ENCODE peak calls at places on chromosome 4, in four cellular contexts. I is neuronal stem cell, B is suprapubic skin, H is right atrium auricular region. E is an unnamed sample. For H3K4me1, the result is how much of the 10 kb centered on the place peaks cover.

GRCh38 chr4:99536148-99536728 is 25.4 kb downstream of the C4orf17 start:
- DNase-seq in I (no peak), B (no peak), H (no peak), E (no peak)

GRCh38 chr4:158884280-158884679 is 115.5 kb downstream of the FNIP2 start:
- DNase-seq in I (no peak), B (no peak), H (no peak), E (peak)

GRCh38 chr4:80841587-80842281 is 188.8 kb upstream of the BMP3 start:
- DNase-seq in I (no peak), B (no peak), H (no peak), E (no peak)

GRCh38 chr4:135434936-135435335 is 1233.3 kb upstream of the PABPC4L start:
- DNase-seq in I (no peak), B (no peak), H (no peak), E (no peak)

GRCh38 chr4:56217383-56217890 is 169.9 kb downstream of the AASDH start:
- DNase-seq in I (no peak), B (no peak), H (no peak), E (no peak)

GRCh38 chr4:10093801-10094552 is 22.6 kb downstream of the WDR1 start:
- DNase-seq in I (no peak), B (no peak), H (no peak), E (peak)

GRCh38 chr4:148573284-148573683 is 131.1 kb upstream of the NR3C2 start:
- DNase-seq in I (no peak), B (no peak), H (no peak), E (no peak)

GRCh38 chr4:21117771-21118170 is 417.5 kb downstream of the PACRGL start:
- DNase-seq in I (no peak), B (no peak), H (no peak), E (no peak)

GRCh38 chr4:136558940-136559494 is 973.3 kb downstream of the PCDH18 start:
- DNase-seq in I (no peak), B (no peak), H (no peak), E (no peak)

GRCh38 chr4:104491396-104491821 is 3.3 kb downstream of the CXXC4 start:
- DNase-seq in I (peak), B (no peak), H (no peak), E (no peak)

GRCh38 chr4:176309772-176310171 is 10.0 kb upstream of the SPCS3 start:
- DNase-seq in I (no peak), B (no peak), H (no peak), E (no peak)

GRCh38 chr4:89110986-89111832 is at the start of gene TIGD2:
- DNase-seq in I (peak), B (peak), H (peak), E (peak)

GRCh38 chr4:91116861-91117260 is 989.7 kb downstream of the CCSER1 start:
- DNase-seq in I (no peak), B (no peak), H (no peak), E (no peak)

GRCh38 chr4:72319596-72319995 is 249.4 kb downstream of the ADAMTS3 start:
- DNase-seq in I (no peak), B (no peak), H (no peak), E (no peak)

GRCh38 chr4:164959896-164960295 is 17.6 kb downstream of the TRIM61 start:
- DNase-seq in I (no peak), B (no peak), H (no peak), E (no peak)

GRCh38 chr4:58360354-58361133 is 1250.4 kb upstream of the IGFBP7 start:
- DNase-seq in I (no peak), B (no peak), H (no peak), E (no peak)
- H3K4me1 ChIP-seq in I (under half), B (under half), H (under half), E (under half)

GRCh38 chr4:152356428-152357034 is 179.4 kb downstream of the FBXW7 start:
- DNase-seq in I (no peak), B (no peak), H (no peak), E (no peak)
- H3K27ac ChIP-seq in I (no peak), B (no peak), H (no peak), E (no peak)

GRCh38 chr4:7909463-7909862 is 30.2 kb downstream of the AFAP1 start:
- DNase-seq in I (no peak), B (no peak), H (no peak), E (no peak)

GRCh38 chr4:7911044-7911578 is 28.6 kb downstream of the AFAP1 start:
- DNase-seq in I (peak), B (no peak), H (no peak), E (peak)

GRCh38 chr4:7908668-7909067 is 31.0 kb downstream of the AFAP1 start:
- DNase-seq in I (no peak), B (no peak), H (peak), E (no peak)

GRCh38 chr4:7909966-7910720 is 29.5 kb downstream of the AFAP1 start:
- DNase-seq in I (no peak), B (no peak), H (no peak), E (no peak)

DNA sequence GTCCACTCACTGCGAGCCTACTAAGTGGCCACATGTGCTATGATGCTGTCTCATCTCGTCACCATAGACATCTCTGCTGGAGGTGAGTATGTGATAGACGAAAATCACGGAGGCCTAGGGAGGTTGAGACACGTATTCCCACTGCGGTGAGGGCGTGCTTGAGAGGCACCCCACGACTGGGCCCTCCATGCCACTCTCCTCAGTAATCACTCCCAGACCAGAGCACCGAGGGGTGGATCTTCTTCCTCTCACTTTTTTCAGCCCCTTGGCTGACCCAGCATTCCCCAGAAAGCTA is 29.0 kb downstream of the AFAP1 start:
- DNase-seq in I (no peak), B (no peak), H (no peak), E (no peak)
- H3K4me1 ChIP-seq in I (under half), B (under half), H (under half), E (under half)

GRCh38 chr4:15015170-15015569 is 12.9 kb downstream of the CPEB2 start:
- DNase-seq in I (no peak), B (no peak), H (no peak), E (no peak)
- H3K27ac ChIP-seq in I (no peak), B (no peak), H (no peak), E (no peak)

DNA sequence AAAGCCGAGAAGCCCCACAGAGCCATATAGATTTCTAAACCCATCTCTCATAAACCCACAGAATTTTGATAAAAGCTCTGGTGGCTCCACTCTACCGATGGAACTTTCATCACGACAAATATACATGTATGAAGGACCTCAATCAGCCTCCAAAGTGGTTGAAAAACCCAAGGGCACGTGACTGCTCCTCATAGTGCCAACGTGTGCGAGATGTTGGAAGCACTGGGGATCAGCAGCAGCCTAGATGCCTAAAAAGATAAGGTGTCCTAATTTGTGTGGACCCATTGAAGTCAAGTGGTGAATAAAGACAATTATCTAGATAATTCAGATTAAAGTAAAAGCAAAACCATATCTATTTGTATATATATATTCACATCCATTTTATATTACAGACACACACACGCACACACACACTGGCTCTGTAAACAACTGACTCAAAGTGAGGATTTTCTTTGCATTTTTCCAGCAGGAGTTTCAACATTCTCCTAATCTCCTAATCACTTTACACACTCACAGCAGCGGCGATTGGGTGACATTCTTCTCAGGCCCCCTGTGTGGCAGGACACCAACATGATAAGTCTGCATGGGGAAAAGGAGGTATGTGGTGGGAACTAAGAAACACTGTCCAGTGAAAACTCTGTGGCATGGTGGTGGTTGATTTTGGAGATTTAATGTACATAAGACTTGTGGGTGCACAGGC is 2.9 kb upstream of the PITX2 start:
- DNase-seq in I (no peak), B (no peak), H (no peak), E (no peak)
- H3K4me1 ChIP-seq in I (under half), B (under half), H (under half), E (under half)

GRCh38 chr4:37827030-37827705 is 682 bp downstream of the PGM2 start:
- DNase-seq in I (no peak), B (peak), H (no peak), E (no peak)
- H3K27ac ChIP-seq in I (no peak), B (peak), H (peak), E (peak)

GRCh38 chr4:37990731-37991130 is 30.5 kb downstream of the PTTG2 start:
- DNase-seq in I (no peak), B (no peak), H (no peak), E (no peak)
- H3K4me1 ChIP-seq in I (under half), B (under half), H (under half), E (under half)

DNA sequence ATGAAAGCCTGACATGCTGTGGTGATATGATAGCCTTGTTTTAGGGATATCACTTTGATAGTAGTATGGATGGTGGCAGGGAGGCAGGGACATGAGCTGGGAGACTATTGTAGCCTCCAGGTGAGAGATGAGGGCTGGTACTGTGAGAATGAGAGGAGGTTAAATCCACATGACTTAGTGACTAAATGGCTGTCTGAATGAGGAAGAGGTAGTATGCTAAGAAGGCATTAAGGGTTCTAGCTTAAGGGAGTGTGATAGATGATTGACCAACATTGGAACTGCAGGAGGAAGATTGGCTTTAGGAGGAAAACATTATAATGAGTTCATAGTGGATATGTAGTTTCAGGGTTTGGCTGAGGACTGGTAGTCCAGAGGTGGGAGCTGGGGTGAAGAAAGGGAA is 195.0 kb upstream of the ANK2 start:
- DNase-seq in I (no peak), B (no peak), H (no peak), E (no peak)
- H3K27ac ChIP-seq in I (peak), B (no peak), H (no peak), E (no peak)

GRCh38 chr4:26323807-26324206 is 3.0 kb downstream of the RBPJ start:
- DNase-seq in I (no peak), B (no peak), H (no peak), E (no peak)
- H3K4me1 ChIP-seq in I (under half), B (under half), H (under half), E (under half)